ENCODE peak calls at places on chromosomes 13 and 19, in six cellular contexts. G, B, N, O, F and M are unnamed samples. For H3K4me1, the result is how much of the 10 kb centered on the place peaks cover.

GRCh38 chr19:4717191-4717965 is 6.3 kb downstream of the DPP9 start:
- DNase-seq in F (no peak), G (no peak), B (no peak), O (no peak), N (peak), M (no peak)

GRCh38 chr19:7391218-7391670 is 42.5 kb downstream of the ARHGEF18 start:
- DNase-seq in B (no peak), O (no peak), F (no peak), G (no peak), N (peak), M (no peak)

GRCh38 chr19:55536951-55537740 is at the start of gene SBK2:
- DNase-seq in N (no peak), O (no peak), F (no peak), G (no peak), B (no peak), M (no peak)

GRCh38 chr19:53507523-53508442 is 30.2 kb upstream of the ZNF331 start:
- DNase-seq in O (no peak), F (no peak), B (no peak), G (no peak), N (peak), M (no peak)

GRCh38 chr19:47253467-47253881 is 2.9 kb upstream of the CCDC9 start:
- DNase-seq in O (no peak), B (no peak), F (no peak), G (no peak), N (peak), M (no peak)

GRCh38 chr13:103539265-103539664 is 473.0 kb upstream of the SLC10A2 start:
- DNase-seq in B (no peak), G (no peak), N (no peak), O (no peak), F (no peak), M (no peak)

GRCh38 chr19:35090795-35091214 is 24.8 kb upstream of the FXYD3 start:
- DNase-seq in F (no peak), O (no peak), N (no peak), B (no peak), G (no peak), M (no peak)

GRCh38 chr19:21492932-21493906 is 12.2 kb upstream of the ZNF429 start:
- DNase-seq in G (peak), O (no peak), N (no peak), B (peak), F (no peak), M (no peak)

GRCh38 chr19:35519291-35519690 is 5.8 kb upstream of the DMKN start:
- DNase-seq in G (no peak), N (peak), F (no peak), B (no peak), O (no peak), M (no peak)

GRCh38 chr13:20424959-20425358 is 100.7 kb downstream of the CRYL1 start:
- DNase-seq in N (no peak), O (no peak), F (no peak), G (no peak), B (no peak), M (no peak)

GRCh38 chr13:27353166-27353583 is 71.2 kb upstream of the GTF3A start:
- DNase-seq in F (no peak), O (no peak), B (no peak), N (peak), G (no peak), M (no peak)

GRCh38 chr13:112066624-112067004 is 335 bp upstream of the SOX1 start:
- DNase-seq in F (peak), N (no peak), G (no peak), O (no peak), B (no peak), M (no peak)

GRCh38 chr13:77507931-77508776 is 27.4 kb upstream of the SCEL start:
- DNase-seq in G (no peak), B (no peak), O (no peak), N (peak), F (no peak), M (no peak)

GRCh38 chr19:42229855-42230331 is 9.8 kb downstream of the ZNF526 start:
- DNase-seq in O (no peak), F (no peak), B (no peak), G (no peak), N (peak), M (no peak)
- TF ChIP-seq POLR2A in O (no peak), F (no peak), B (no peak), G (no peak), N (no peak), M (no peak)

DNA sequence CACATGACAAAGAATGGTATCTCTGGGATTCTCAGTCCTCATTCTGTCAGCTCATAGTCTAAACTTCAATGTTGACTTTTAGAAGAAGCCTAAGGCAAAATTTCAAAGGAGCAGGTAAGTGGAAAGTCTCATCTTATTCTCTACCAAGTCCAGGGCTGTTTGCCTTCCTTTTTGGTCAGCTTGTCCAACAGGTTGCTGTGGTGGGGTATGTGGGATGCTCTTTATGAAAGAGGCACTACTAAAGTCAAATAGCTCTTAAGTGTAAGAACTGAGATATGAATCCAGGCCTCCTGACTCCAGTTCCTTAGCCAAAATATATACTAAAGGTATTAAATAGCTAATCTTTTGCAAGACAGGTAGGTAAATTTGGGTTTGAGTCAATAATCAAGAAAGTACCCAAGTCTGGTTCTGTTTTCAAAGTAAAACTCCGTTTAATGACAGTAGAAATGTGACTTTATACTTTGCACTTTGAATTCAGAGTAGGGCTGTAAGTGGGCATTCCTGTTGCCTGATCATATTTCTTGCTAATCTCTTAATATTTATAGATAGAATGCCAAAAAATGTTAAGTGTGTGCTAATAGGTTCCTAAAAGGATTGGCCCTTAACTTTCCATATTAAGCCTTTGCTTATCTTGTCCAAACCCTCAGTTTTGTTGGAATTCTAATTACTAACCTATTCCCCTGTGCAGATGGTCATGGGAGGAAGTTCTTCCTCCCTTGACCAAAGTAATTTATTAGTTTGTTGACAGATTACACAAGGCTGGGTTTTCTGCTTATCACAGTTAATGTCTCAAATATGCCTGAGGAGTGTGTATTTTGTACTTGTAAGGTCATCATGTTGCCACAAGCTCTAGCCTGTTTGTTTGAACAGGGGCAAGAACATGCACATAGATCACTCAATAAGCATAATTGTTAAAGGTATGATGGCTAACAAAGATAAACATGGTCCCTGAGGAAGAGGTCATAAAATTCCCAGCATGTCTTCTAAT is 540.9 kb upstream of the SPRY2 start:
- DNase-seq in N (no peak), G (no peak), O (no peak), F (no peak), B (no peak), M (no peak)
- TF ChIP-seq CTCF in N (no peak), G (no peak), O (no peak), F (no peak), B (no peak), M (no peak)

GRCh38 chr19:1249298-1249989 is 1.1 kb downstream of the MIDN start:
- DNase-seq in G (peak), O (peak), N (peak), F (peak), B (peak), M (peak)
- H3K4me1 ChIP-seq in G (half or more), O (half or more), N (under half), F (half or more), B (under half), M (under half)

DNA sequence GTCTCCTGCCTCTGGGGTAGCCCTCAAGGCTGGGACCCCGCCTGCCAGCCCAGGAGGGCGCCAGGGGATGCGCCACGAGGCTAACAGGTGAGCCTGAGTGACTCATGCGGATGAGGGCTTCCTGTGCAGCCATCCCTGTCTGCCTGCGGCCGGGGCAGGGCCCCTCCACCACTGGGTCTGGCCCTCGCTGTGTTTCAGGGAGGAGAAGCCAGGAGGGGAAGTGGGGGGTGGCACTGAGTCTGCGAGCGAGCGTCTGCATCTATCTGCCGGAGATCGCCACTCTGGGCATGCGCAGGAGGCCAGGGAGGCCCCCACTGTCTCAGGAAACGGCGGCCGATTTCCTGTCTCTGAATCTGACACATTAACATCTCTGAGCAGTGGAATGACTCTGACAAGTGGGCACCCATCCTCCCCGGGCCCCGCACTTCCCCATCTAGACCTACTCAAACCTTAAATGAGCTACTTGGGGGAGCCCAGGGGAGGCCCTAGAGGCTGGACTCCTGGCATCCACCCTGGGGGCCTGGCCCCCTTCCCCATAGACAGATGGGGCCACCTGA is 19.7 kb downstream of the RFX1 start:
- DNase-seq in F (peak), O (peak), G (peak), B (peak), N (peak), M (peak)
- TF ChIP-seq POLR2A in F (no peak), O (peak), G (no peak), B (no peak), N (no peak), M (no peak)

DNA sequence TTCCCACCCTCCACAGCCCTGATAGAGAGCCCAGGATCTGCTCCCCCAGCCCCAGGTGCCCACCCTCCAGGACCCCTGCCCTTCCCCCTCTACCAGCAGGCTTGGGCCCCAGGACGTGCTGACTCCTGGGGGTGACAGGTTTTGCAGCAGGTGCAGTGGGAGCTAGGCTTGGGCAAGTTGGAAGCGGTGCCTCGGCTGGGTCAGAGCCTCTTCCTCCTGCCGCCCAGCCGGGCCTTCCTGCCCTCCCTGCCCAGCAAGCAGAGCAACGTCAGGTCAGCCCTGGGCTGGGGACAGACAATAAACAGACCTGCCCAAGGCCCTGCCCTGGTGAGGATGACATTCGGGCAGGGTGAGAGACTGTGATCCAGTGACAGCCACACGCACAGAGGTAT is 9.2 kb upstream of the NCCRP1 start:
- DNase-seq in F (no peak), B (no peak), G (no peak), N (no peak), O (no peak), M (no peak)
- TF ChIP-seq CTCF in F (no peak), B (no peak), G (no peak), N (no peak), O (no peak), M (no peak)

GRCh38 chr19:40808497-40808896 is 9.5 kb downstream of the EGLN2 start:
- DNase-seq in N (no peak), G (no peak), B (no peak), F (no peak), O (no peak), M (no peak)
- H3K4me1 ChIP-seq in N (under half), G (half or more), B (under half), F (half or more), O (half or more), M (under half)

GRCh38 chr19:44848036-44848804 is 2.1 kb downstream of the NECTIN2 start:
- DNase-seq in G (peak), F (peak), O (no peak), N (peak), B (peak), M (peak)
- TF ChIP-seq POLR2A in G (no peak), F (no peak), O (no peak), N (peak), B (no peak), M (peak)

GRCh38 chr19:38073806-38074685 is 150.0 kb downstream of the DPF1 start:
- DNase-seq in B (no peak), G (no peak), O (no peak), N (peak), F (no peak), M (no peak)
- TF ChIP-seq CTCF in B (no peak), G (no peak), O (no peak), N (no peak), F (no peak), M (no peak)

GRCh38 chr19:13010992-13011652 is 15.8 kb downstream of the NFIX start:
- DNase-seq in N (no peak), G (no peak), O (no peak), B (no peak), F (no peak), M (peak)
- H3K4me1 ChIP-seq in N (under half), G (under half), O (half or more), B (half or more), F (half or more), M (under half)